ENCODE peak calls at places on chromosomes 12 and 14, in seven cellular contexts. U, P, J, D, N, L and F are unnamed samples.

GRCh38 chr14:51342226-51342625 is 102.2 kb downstream of the TMX1 start:
- DNase-seq in U (no peak), P (no peak), J (peak), D (no peak), N (no peak), L (no peak), F (peak)

GRCh38 chr14:23174785-23175184 is 8.7 kb downstream of the SLC7A8 start:
- DNase-seq in U (no peak), P (no peak), J (no peak), D (no peak), N (no peak), L (no peak), F (no peak)

GRCh38 chr12:93122089-93122488 is 193.0 kb upstream of the EEA1 start:
- DNase-seq in U (no peak), P (no peak), J (peak), D (no peak), N (no peak), L (peak), F (peak)

GRCh38 chr14:36426836-36427235 is 93.2 kb downstream of the NKX2-1 start:
- DNase-seq in U (no peak), P (no peak), J (no peak), D (no peak), N (no peak), L (no peak), F (no peak)

GRCh38 chr12:93762059-93762719 is 85.0 kb downstream of the CRADD start:
- DNase-seq in U (no peak), P (no peak), J (no peak), D (no peak), N (no peak), L (peak), F (peak)

GRCh38 chr12:67940780-67941243 is 48.4 kb upstream of the IFNG-AS1 start:
- DNase-seq in U (no peak), P (no peak), J (peak), D (no peak), N (no peak), L (peak), F (peak)

GRCh38 chr12:77925536-77926108 is 94.9 kb downstream of the NAV3 start:
- DNase-seq in U (peak), P (no peak), J (peak), D (no peak), N (peak), L (peak), F (peak)

GRCh38 chr14:60085085-60085484 is 6.6 kb upstream of the PCNX4 start:
- DNase-seq in U (no peak), P (no peak), J (no peak), D (no peak), N (no peak), L (peak), F (no peak)

GRCh38 chr12:99984271-99985128 is at the start of gene ANKS1B:
- DNase-seq in U (peak), P (no peak), J (no peak), D (no peak), N (no peak), L (peak), F (peak)

GRCh38 chr12:34033628-34034296 is 11.5 kb downstream of the ALG10 start:
- DNase-seq in U (no peak), P (no peak), J (no peak), D (peak), N (no peak), L (peak), F (peak)

GRCh38 chr12:103475073-103475472 is 20.7 kb downstream of the C12orf42 start:
- DNase-seq in U (no peak), P (no peak), J (no peak), D (no peak), N (no peak), L (no peak), F (no peak)

GRCh38 chr12:96104566-96104965 is 69.2 kb upstream of the LTA4H start:
- DNase-seq in U (no peak), P (no peak), J (no peak), D (no peak), N (no peak), L (no peak), F (no peak)

GRCh38 chr14:28412076-28412475 is 354.5 kb upstream of the FOXG1 start:
- DNase-seq in U (no peak), P (no peak), J (peak), D (no peak), N (no peak), L (no peak), F (no peak)

GRCh38 chr12:1842905-1843640 is 22.7 kb downstream of the LRTM2 start:
- DNase-seq in U (no peak), P (no peak), J (no peak), D (no peak), N (no peak), L (no peak), F (no peak)

GRCh38 chr14:24806061-24806678 is 172.2 kb upstream of the GZMB start:
- DNase-seq in U (peak), P (no peak), J (peak), D (no peak), N (peak), L (peak), F (peak)

GRCh38 chr14:75242546-75243273 is 35.9 kb upstream of the FOS start:
- DNase-seq in U (no peak), P (no peak), J (no peak), D (no peak), N (peak), L (peak), F (peak)

GRCh38 chr12:92593734-92594402 is 108.9 kb upstream of the PLEKHG7 start:
- DNase-seq in U (peak), P (peak), J (peak), D (peak), N (peak), L (peak), F (peak)

GRCh38 chr12:62032838-62033237 is 227.4 kb upstream of the USP15 start:
- DNase-seq in U (no peak), P (no peak), J (no peak), D (no peak), N (peak), L (no peak), F (no peak)

GRCh38 chr12:42298887-42299286 is 27.0 kb downstream of the ZCRB1 start:
- DNase-seq in U (no peak), P (no peak), J (no peak), D (no peak), N (no peak), L (no peak), F (no peak)

GRCh38 chr14:68506021-68506644 is 286.7 kb downstream of the ZFP36L1 start:
- DNase-seq in U (no peak), P (no peak), J (peak), D (no peak), N (peak), L (peak), F (peak)

GRCh38 chr12:100382327-100382726 is 25.5 kb downstream of the SLC17A8 start:
- DNase-seq in U (no peak), P (no peak), J (no peak), D (no peak), N (no peak), L (no peak), F (peak)

GRCh38 chr14:71720978-71721624 is 211.1 kb upstream of the RGS6 start:
- DNase-seq in U (peak), P (no peak), J (peak), D (no peak), N (no peak), L (peak), F (peak)

GRCh38 chr12:49092086-49092815 is 2.4 kb downstream of the DHH start:
- DNase-seq in U (peak), P (no peak), J (peak), D (peak), N (no peak), L (no peak), F (peak)

GRCh38 chr12:89875809-89876208 is 167.2 kb upstream of the ATP2B1 start:
- DNase-seq in U (no peak), P (no peak), J (no peak), D (no peak), N (no peak), L (no peak), F (no peak)

GRCh38 chr12:121656122-121656521 is 13.3 kb downstream of the MORN3 start:
- DNase-seq in U (no peak), P (no peak), J (no peak), D (no peak), N (no peak), L (no peak), F (no peak)